ENCODE peak calls at places on chromosomes 13 and 19, in six cellular contexts. I is psoas muscle; C is CD8-positive, alpha-beta memory T cell; F is colonic mucosa; V is dorsolateral prefrontal cortex; W is right cardiac atrium. N is an unnamed sample.

GRCh38 chr19:35844482-35845214 is 7.7 kb downstream of the NPHS1 start:
- DNase-seq in W (no peak), C (no peak), I (no peak), F (no peak), V (no peak), N (no peak)

GRCh38 chr19:35557539-35558399 is 5.7 kb downstream of the ATP4A start:
- DNase-seq in C (peak), V (peak), W (peak), F (peak), I (peak), N (peak)

GRCh38 chr13:93561553-93561952 is 334.9 kb downstream of the GPC6 start:
- DNase-seq in C (no peak), I (no peak), F (no peak), W (no peak), V (no peak), N (no peak)

GRCh38 chr19:4393947-4394590 is 6.3 kb downstream of the SH3GL1 start:
- DNase-seq in W (no peak), C (no peak), V (no peak), I (no peak), F (no peak), N (no peak)

GRCh38 chr19:44657211-44657921 is 13.7 kb downstream of the PVR start:
- DNase-seq in F (peak), I (peak), W (peak), C (peak), V (peak), N (peak)

GRCh38 chr19:11530432-11530831 is 1.5 kb upstream of the ECSIT start:
- DNase-seq in W (peak), F (peak), C (no peak), V (peak), I (peak), N (peak)

GRCh38 chr19:12773571-12773970 is 1.8 kb downstream of the HOOK2 start:
- DNase-seq in V (no peak), C (no peak), I (no peak), F (no peak), W (no peak), N (no peak)

GRCh38 chr13:45807520-45808099 is 43.9 kb downstream of the SIAH3 start:
- DNase-seq in I (no peak), C (peak), F (no peak), V (no peak), W (no peak), N (peak)

GRCh38 chr19:23512151-23512925 is 117.1 kb upstream of the ZNF91 start:
- DNase-seq in I (no peak), W (no peak), F (no peak), V (no peak), C (no peak), N (peak)

GRCh38 chr13:24995225-24995804 is 100.6 kb upstream of the PABPC3 start:
- DNase-seq in V (no peak), I (no peak), C (peak), F (peak), W (no peak), N (peak)

GRCh38 chr13:41588899-41589298 is 131.5 kb downstream of the RGCC start:
- DNase-seq in F (no peak), C (no peak), W (no peak), V (no peak), I (no peak), N (no peak)

GRCh38 chr19:31138077-31138476 is 211.2 kb downstream of the TSHZ3 start:
- DNase-seq in C (no peak), V (no peak), I (no peak), W (no peak), F (peak), N (no peak)

GRCh38 chr19:13143135-13143534 is 7.0 kb downstream of the STX10 start:
- DNase-seq in C (no peak), V (no peak), F (no peak), W (no peak), I (no peak), N (no peak)

GRCh38 chr19:21117041-21117907 is 24.6 kb upstream of the ZNF431 start:
- DNase-seq in C (no peak), V (no peak), I (no peak), W (no peak), F (no peak), N (no peak)

GRCh38 chr19:12331211-12331941 is 2.1 kb downstream of the ZNF563 start:
- DNase-seq in V (no peak), I (no peak), W (no peak), C (peak), F (no peak), N (peak)

GRCh38 chr13:92297971-92298942 is 899.8 kb downstream of the GPC5 start:
- DNase-seq in F (no peak), I (no peak), W (no peak), V (no peak), C (no peak), N (no peak)

GRCh38 chr19:45444318-45445041 is 20.8 kb upstream of the ERCC1 start:
- DNase-seq in W (peak), C (peak), F (peak), I (peak), V (peak), N (peak)

GRCh38 chr13:108777421-108778420 is 148.3 kb downstream of the MYO16 start:
- DNase-seq in W (no peak), V (no peak), F (no peak), I (no peak), C (no peak), N (no peak)

GRCh38 chr13:51895906-51896888 is 34.4 kb downstream of the CCDC70 start:
- DNase-seq in F (peak), V (peak), W (peak), I (peak), C (peak), N (peak)

GRCh38 chr13:98927954-98928927 is 49.6 kb downstream of the DOCK9 start:
- DNase-seq in I (no peak), C (no peak), W (no peak), V (no peak), F (no peak), N (peak)

GRCh38 chr13:20482818-20483217 is 42.8 kb downstream of the CRYL1 start:
- DNase-seq in V (no peak), C (no peak), F (no peak), W (no peak), I (no peak), N (no peak)

GRCh38 chr13:78589206-78589605 is 14.1 kb downstream of the POU4F1 start:
- DNase-seq in F (peak), C (no peak), I (no peak), V (no peak), W (peak), N (peak)

GRCh38 chr13:28707629-28708427 is 10.9 kb downstream of the SLC46A3 start:
- DNase-seq in C (no peak), F (no peak), W (no peak), V (no peak), I (no peak), N (no peak)

GRCh38 chr13:31431722-31432137 is 232.0 kb downstream of the B3GLCT start:
- DNase-seq in W (peak), C (no peak), F (peak), V (no peak), I (peak), N (peak)

GRCh38 chr13:34719060-34719875 is 222.8 kb upstream of the NBEA start:
- DNase-seq in W (no peak), F (no peak), V (no peak), C (no peak), I (no peak), N (no peak)

GRCh38 chr13:25203256-25203794 is 31.2 kb upstream of the AMER2 start:
- DNase-seq in V (no peak), C (no peak), I (no peak), F (no peak), W (no peak), N (no peak)

GRCh38 chr19:6023085-6023682 is 45.2 kb upstream of the RANBP3 start:
- DNase-seq in C (no peak), F (no peak), I (peak), W (no peak), V (no peak), N (peak)

GRCh38 chr19:16078759-16079707 is 2.7 kb downstream of the TPM4 start:
- DNase-seq in V (no peak), W (peak), F (peak), I (peak), C (peak), N (peak)

GRCh38 chr13:66543780-66544179 is 686.4 kb downstream of the PCDH9 start:
- DNase-seq in V (no peak), W (no peak), I (no peak), F (no peak), C (no peak), N (no peak)

GRCh38 chr19:36986601-36987000 is 70.5 kb downstream of the ZNF568 start:
- DNase-seq in C (no peak), I (no peak), V (no peak), W (no peak), F (no peak), N (no peak)

GRCh38 chr19:13301627-13302334 is 151.6 kb downstream of the IER2 start:
- DNase-seq in W (no peak), F (no peak), C (no peak), I (no peak), V (no peak), N (no peak)

GRCh38 chr13:70747305-70747704 is 639.1 kb upstream of the KLHL1 start:
- DNase-seq in W (no peak), I (no peak), V (no peak), C (no peak), F (no peak), N (no peak)

GRCh38 chr19:28644261-28644660 is 568.7 kb downstream of the UQCRFS1 start:
- DNase-seq in W (no peak), C (no peak), V (no peak), F (no peak), I (no peak), N (no peak)

GRCh38 chr19:28640506-28640905 is 572.4 kb downstream of the UQCRFS1 start:
- DNase-seq in V (no peak), I (no peak), W (no peak), C (no peak), F (no peak), N (no peak)

GRCh38 chr19:28641395-28641794 is 571.6 kb downstream of the UQCRFS1 start:
- DNase-seq in F (no peak), V (no peak), I (no peak), W (no peak), C (no peak), N (no peak)

GRCh38 chr19:28643284-28643683 is 569.7 kb downstream of the UQCRFS1 start:
- DNase-seq in F (no peak), V (no peak), W (no peak), C (no peak), I (no peak), N (no peak)

DNA sequence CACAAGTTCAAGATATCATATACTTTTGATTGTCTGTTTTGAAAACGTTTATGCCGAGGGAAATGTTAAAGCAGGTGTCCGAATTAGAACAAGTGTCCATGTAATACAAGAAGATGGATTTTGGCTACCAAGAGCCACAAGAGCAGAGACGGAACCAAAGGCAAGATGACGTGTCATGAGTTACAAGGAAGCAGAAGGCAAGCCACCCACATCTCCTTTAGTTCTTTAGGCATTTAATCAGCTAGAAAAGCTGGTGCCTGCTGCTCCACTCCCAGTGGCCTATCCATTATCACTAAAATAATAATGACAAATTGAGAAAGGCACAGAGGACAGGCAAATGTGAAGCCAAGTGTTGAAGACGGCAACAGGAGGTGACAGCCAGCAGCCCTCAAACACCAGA is 570.2 kb downstream of the UQCRFS1 start:
- DNase-seq in V (no peak), F (no peak), I (no peak), C (no peak), W (no peak), N (no peak)
- H3K27ac ChIP-seq in V (no peak), F (no peak), I (no peak), C (no peak), W (no peak), N (no peak)

GRCh38 chr13:113433391-113433916 is 19.8 kb downstream of the ADPRHL1 start:
- DNase-seq in V (no peak), C (no peak), W (no peak), I (no peak), F (no peak), N (no peak)

GRCh38 chr13:113429608-113429985 is 23.7 kb downstream of the ADPRHL1 start:
- DNase-seq in C (no peak), F (no peak), V (no peak), W (no peak), I (no peak), N (no peak)

GRCh38 chr13:113431171-113431570 is 22.1 kb downstream of the ADPRHL1 start:
- DNase-seq in W (no peak), I (no peak), F (no peak), V (no peak), C (no peak), N (no peak)

GRCh38 chr13:113430378-113431110 is 22.7 kb downstream of the ADPRHL1 start:
- DNase-seq in W (no peak), V (no peak), F (no peak), I (no peak), C (no peak), N (no peak)

DNA sequence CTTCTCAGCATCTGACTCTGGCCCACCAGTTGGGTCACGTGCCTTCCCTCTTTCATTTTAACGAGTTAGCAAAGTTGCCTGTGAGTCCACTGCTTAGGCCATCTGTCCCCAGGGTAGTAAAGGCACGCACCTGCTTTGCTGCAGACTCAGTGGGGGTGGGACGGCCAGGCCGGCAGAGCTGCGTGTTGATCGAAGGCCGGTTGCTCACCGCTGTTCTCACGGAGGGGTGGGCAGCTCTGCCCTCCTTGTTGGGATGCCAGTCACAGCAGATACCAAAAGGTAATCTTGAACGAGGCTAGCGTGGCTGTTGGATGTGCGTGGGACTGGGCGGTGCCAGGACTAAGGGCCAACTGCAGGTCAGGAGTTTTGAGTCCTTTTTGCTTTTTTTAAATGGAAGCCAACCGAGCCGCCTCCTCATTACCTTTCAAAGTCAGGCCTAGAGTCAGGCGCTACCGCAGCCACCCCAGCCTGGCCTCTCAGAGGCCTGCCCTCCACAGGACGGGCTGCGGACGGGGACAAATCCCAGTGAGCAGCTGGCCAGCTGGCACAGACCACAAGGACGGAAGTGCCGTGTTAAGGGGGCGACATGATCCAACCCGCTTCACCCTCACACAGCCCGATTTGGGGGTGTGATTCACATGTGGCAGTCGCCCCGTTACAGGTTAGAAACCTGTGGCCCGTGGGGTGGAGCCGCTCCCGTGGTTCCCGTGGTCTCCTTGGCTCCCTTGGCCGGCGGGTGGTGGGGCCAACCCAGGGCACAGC is 20.6 kb downstream of the ADPRHL1 start:
- DNase-seq in I (no peak), W (no peak), C (no peak), V (no peak), F (no peak), N (no peak)
- H3K27ac ChIP-seq in I (no peak), W (no peak), C (no peak), V (no peak), F (no peak), N (no peak)

GRCh38 chr19:2802826-2803225 is 16.8 kb upstream of the ZNF554 start:
- DNase-seq in I (no peak), C (no peak), W (no peak), V (no peak), F (no peak), N (no peak)
- H3K27ac ChIP-seq in I (no peak), C (no peak), W (no peak), V (no peak), F (no peak), N (no peak)

GRCh38 chr19:33177417-33177976 is 16.6 kb upstream of the LRP3 start:
- DNase-seq in V (peak), F (no peak), I (no peak), C (no peak), W (no peak), N (peak)
- H3K27ac ChIP-seq in V (peak), F (peak), I (peak), C (peak), W (peak), N (peak)

GRCh38 chr13:36918246-36919060 is 1.6 kb downstream of the SMAD9 start:
- DNase-seq in W (no peak), V (no peak), C (no peak), F (no peak), I (no peak), N (no peak)

GRCh38 chr13:36914648-36915047 is 5.4 kb downstream of the SMAD9 start:
- DNase-seq in I (no peak), V (no peak), C (no peak), F (no peak), W (no peak), N (no peak)

GRCh38 chr13:36915106-36915505 is 4.9 kb downstream of the SMAD9 start:
- DNase-seq in F (no peak), V (no peak), W (no peak), I (no peak), C (no peak), N (no peak)

GRCh38 chr13:36913463-36913862 is 6.6 kb downstream of the SMAD9 start:
- DNase-seq in F (no peak), I (no peak), C (no peak), V (no peak), W (no peak), N (no peak)

GRCh38 chr13:36915891-36916640 is 4.0 kb downstream of the SMAD9 start:
- DNase-seq in W (no peak), V (no peak), C (no peak), F (no peak), I (no peak), N (no peak)
- H3K27ac ChIP-seq in W (no peak), V (no peak), C (no peak), F (no peak), I (no peak), N (no peak)

GRCh38 chr13:49443327-49443688 is 556 bp downstream of the CAB39L start:
- DNase-seq in V (no peak), F (no peak), I (no peak), W (no peak), C (no peak), N (no peak)
- H3K27ac ChIP-seq in V (peak), F (peak), I (peak), W (peak), C (peak), N (peak)

DNA sequence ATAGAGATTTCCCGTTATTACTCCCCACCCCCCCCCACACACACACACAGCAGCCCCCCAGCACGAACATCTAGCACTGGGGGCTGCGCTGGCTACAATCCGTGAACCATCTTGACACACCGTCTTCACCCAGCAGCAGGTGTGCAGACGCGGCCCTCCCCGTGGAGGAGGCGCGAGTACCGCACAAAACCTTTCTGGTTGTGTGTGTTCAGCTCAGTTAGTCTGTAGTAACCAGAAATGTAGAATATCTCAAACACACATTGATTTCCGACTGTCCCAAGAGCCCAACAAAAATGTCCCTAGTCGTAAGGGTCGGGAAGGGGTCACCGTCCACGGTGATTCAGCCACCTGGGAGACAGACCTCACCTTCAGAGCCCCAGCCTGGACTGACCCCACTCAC is 122.7 kb downstream of the RAB20 start:
- DNase-seq in W (no peak), F (no peak), C (no peak), V (no peak), I (no peak), N (no peak)
- H3K27ac ChIP-seq in W (no peak), F (no peak), C (no peak), V (no peak), I (no peak), N (no peak)

DNA sequence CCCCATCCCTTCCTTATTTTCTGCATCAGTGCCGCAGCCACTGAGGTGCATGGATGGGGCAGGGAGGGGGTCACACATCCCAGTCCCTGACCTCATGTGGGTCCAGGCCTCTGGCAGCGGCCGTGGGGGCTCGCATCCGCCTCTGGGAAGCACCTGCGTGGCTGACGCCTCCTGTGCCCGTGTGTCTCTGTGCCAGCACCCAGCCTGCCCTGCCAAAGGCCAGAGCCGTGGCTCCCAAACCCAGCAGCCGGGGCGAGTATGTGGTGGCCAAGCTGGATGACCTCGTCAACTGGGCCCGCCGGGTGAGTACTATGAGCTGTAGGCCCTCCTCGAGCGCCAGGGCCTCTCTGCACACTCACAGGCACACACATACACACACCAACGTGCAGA is 4.9 kb downstream of the NDUFS7 start:
- DNase-seq in F (no peak), V (no peak), C (no peak), W (no peak), I (no peak), N (no peak)
- H3K27ac ChIP-seq in F (no peak), V (peak), C (no peak), W (no peak), I (peak), N (no peak)

N was measured in testis.